ENCODE peak calls at places on chromosomes 12 and 14, in nine cellular contexts. F is vagina, K is hepatocyte, I is pancreas, J is activated B cell treated with CpG ODN at 0.5 μM for 24 hours, R is transverse colon, D is lower leg skin, Q is AG04450, N is breast epithelium. B is an unnamed sample.

GRCh38 chr14:61511558-61511924 is 183.8 kb upstream of the HIF1A start:
- DNase-seq in F (no peak), K (no peak), I (no peak), J (no peak), R (no peak), D (peak; percentile 46), Q (no peak), N (no peak), B (no peak)

GRCh38 chr14:100486025-100486828 is 101.0 kb downstream of the BEGAIN start:
- DNase-seq in F (peak; percentile 74), K (peak; percentile 89), I (peak; percentile 66), J (peak; percentile 30), R (peak; percentile 34), D (no peak), Q (peak; percentile 48), N (no peak), B (no peak)

GRCh38 chr14:77502109-77502782 is 3.6 kb upstream of the ISM2 start:
- DNase-seq in F (no peak), K (no peak), I (no peak), J (no peak), R (no peak), D (no peak), Q (no peak), N (no peak), B (no peak)

GRCh38 chr14:90812109-90812508 is 4.1 kb downstream of the TTC7B start:
- DNase-seq in F (no peak), K (no peak), I (no peak), J (no peak), R (no peak), D (no peak), Q (no peak), N (no peak), B (no peak)

GRCh38 chr12:100904270-100904669 is 109.7 kb downstream of the ANO4 start:
- DNase-seq in F (no peak), K (no peak), I (no peak), J (no peak), R (no peak), D (no peak), Q (no peak), N (no peak), B (no peak)

GRCh38 chr14:77314043-77314442 is 6.6 kb downstream of the POMT2 start:
- DNase-seq in F (no peak), K (peak; percentile 82), I (no peak), J (no peak), R (peak; percentile 34), D (peak; percentile 66), Q (peak; percentile 76), N (no peak), B (no peak)

GRCh38 chr14:61218765-61219164 is 62.4 kb downstream of the TMEM30B start:
- DNase-seq in F (no peak), K (peak; percentile 14), I (no peak), J (no peak), R (no peak), D (peak; percentile 59), Q (no peak), N (no peak), B (no peak)

GRCh38 chr12:41684997-41685396 is 459.7 kb downstream of the GXYLT1 start:
- DNase-seq in F (no peak), K (no peak), I (no peak), J (no peak), R (no peak), D (no peak), Q (no peak), N (no peak), B (no peak)

GRCh38 chr12:130747867-130748740 is 32.0 kb upstream of the RIMBP2 start:
- DNase-seq in F (no peak), K (peak; percentile 93), I (peak; percentile 55), J (peak; percentile 40), R (peak; percentile 79), D (peak; percentile 72), Q (no peak), N (peak; percentile 78), B (no peak)

GRCh38 chr14:103641181-103641580 is 12.2 kb downstream of the KLC1 start:
- DNase-seq in F (no peak), K (no peak), I (no peak), J (no peak), R (no peak), D (no peak), Q (no peak), N (no peak), B (no peak)

GRCh38 chr12:28222959-28223662 is 32.9 kb downstream of the CCDC91 start:
- DNase-seq in F (no peak), K (peak; percentile 19), I (no peak), J (no peak), R (no peak), D (no peak), Q (no peak), N (no peak), B (no peak)

GRCh38 chr14:75222208-75222701 is 45.8 kb upstream of the TMED10 start:
- DNase-seq in F (no peak), K (no peak), I (no peak), J (peak; percentile 25), R (no peak), D (no peak), Q (peak; percentile 33), N (no peak), B (peak; percentile 93)

GRCh38 chr14:99157246-99157645 is 114.8 kb downstream of the BCL11B start:
- DNase-seq in F (no peak), K (no peak), I (no peak), J (no peak), R (no peak), D (no peak), Q (no peak), N (peak; percentile 33), B (no peak)

GRCh38 chr14:24232645-24233537 is at the start of gene GMPR2:
- DNase-seq in F (no peak), K (peak; percentile 26), I (no peak), J (peak; percentile 83), R (no peak), D (no peak), Q (no peak), N (no peak), B (no peak)

GRCh38 chr12:45938566-45938965 is 51.8 kb downstream of the SCAF11 start:
- DNase-seq in F (no peak), K (no peak), I (no peak), J (no peak), R (no peak), D (no peak), Q (no peak), N (no peak), B (no peak)

GRCh38 chr14:58131386-58131785 is 20.6 kb downstream of the ARMH4 start:
- DNase-seq in F (no peak), K (no peak), I (no peak), J (no peak), R (no peak), D (no peak), Q (peak; percentile 21), N (no peak), B (no peak)
- TF ChIP-seq CTCF in F (no peak), K (no peak), I (no peak), J (no peak), R (no peak), D (no peak), Q (no peak), N (no peak), B (no peak)

GRCh38 chr12:121709478-121709890 is 3.1 kb upstream of the TMEM120B start:
- DNase-seq in F (no peak), K (peak; percentile 57), I (no peak), J (no peak), R (no peak), D (no peak), Q (no peak), N (no peak), B (no peak)
- TF ChIP-seq CTCF in F (no peak), K (peak; percentile 15), I (no peak), J (no peak), R (no peak), D (no peak), Q (no peak), N (no peak), B (no peak)

GRCh38 chr12:3335078-3335487 is 155.9 kb upstream of the PRMT8 start:
- DNase-seq in F (no peak), K (peak; percentile 17), I (no peak), J (no peak), R (no peak), D (no peak), Q (no peak), N (no peak), B (no peak)

GRCh38 chr12:3333991-3334391 is 157.0 kb upstream of the PRMT8 start:
- DNase-seq in F (no peak), K (no peak), I (no peak), J (no peak), R (no peak), D (no peak), Q (no peak), N (no peak), B (no peak)

GRCh38 chr12:3332190-3332589 is 158.8 kb upstream of the PRMT8 start:
- DNase-seq in F (no peak), K (no peak), I (no peak), J (no peak), R (no peak), D (no peak), Q (no peak), N (no peak), B (no peak)

GRCh38 chr12:3330976-3331375 is 160.0 kb upstream of the PRMT8 start:
- DNase-seq in F (no peak), K (no peak), I (no peak), J (no peak), R (no peak), D (no peak), Q (no peak), N (no peak), B (no peak)

GRCh38 chr12:3333583-3333982 is 157.4 kb upstream of the PRMT8 start:
- DNase-seq in F (no peak), K (peak; percentile 30), I (no peak), J (no peak), R (no peak), D (no peak), Q (no peak), N (no peak), B (no peak)
- TF ChIP-seq CTCF in F (no peak), K (no peak), I (no peak), J (no peak), R (no peak), D (no peak), Q (no peak), N (no peak), B (no peak)

GRCh38 chr12:121630791-121631190 is 4.5 kb downstream of the ORAI1 start:
- DNase-seq in F (no peak), K (no peak), I (no peak), J (no peak), R (no peak), D (no peak), Q (no peak), N (no peak), B (no peak)

GRCh38 chr12:121626087-121626852 is at the start of gene ORAI1:
- DNase-seq in F (peak; percentile 95), K (peak; percentile 99), I (peak; percentile 96), J (peak; percentile 98), R (peak; percentile 98), D (peak; percentile 94), Q (peak; percentile 73), N (peak; percentile 94), B (peak; percentile 91)

GRCh38 chr12:121628536-121628935 is 2.2 kb downstream of the ORAI1 start:
- DNase-seq in F (no peak), K (no peak), I (no peak), J (no peak), R (no peak), D (no peak), Q (no peak), N (no peak), B (no peak)

GRCh38 chr12:121628037-121628436 is 1.7 kb downstream of the ORAI1 start:
- DNase-seq in F (no peak), K (peak; percentile 74), I (peak; percentile 43), J (no peak), R (peak; percentile 55), D (no peak), Q (no peak), N (no peak), B (no peak)

GRCh38 chr12:121626853-121627623 is 708 bp downstream of the ORAI1 start:
- DNase-seq in F (no peak), K (peak; percentile 78), I (peak; percentile 61), J (peak; percentile 66), R (peak; percentile 63), D (peak; percentile 47), Q (no peak), N (peak; percentile 62), B (no peak)
- TF ChIP-seq CTCF in F (no peak), K (no peak), I (no peak), J (no peak), R (peak; percentile 24), D (no peak), Q (peak; percentile 31), N (no peak), B (peak; percentile 19)